ENCODE peak calls at places on chromosomes 11 and 22, in four cellular contexts. N is GM12864, U is right lobe of liver, S is esophagus muscularis mucosa. C is an unnamed sample.
A peak's percentile ranks its signal among the peaks of the same experiment; 100 is the strongest.

GRCh38 chr11:2694495-2694894 is 5.3 kb downstream of the KCNQ1OT1 start:
- DNase-seq in N (no peak), U (peak; percentile 31), S (no peak), C (no peak)

GRCh38 chr11:119318240-119319135 is 1.6 kb upstream of the MCAM start:
- DNase-seq in N (peak; percentile 78), U (no peak), S (no peak), C (no peak)

GRCh38 chr22:44281706-44282637 is 30.8 kb downstream of the SHISAL1 start:
- DNase-seq in N (no peak), U (no peak), S (no peak), C (no peak)

GRCh38 chr11:130037881-130038601 is 31.7 kb upstream of the APLP2 start:
- DNase-seq in N (no peak), U (no peak), S (no peak), C (no peak)

GRCh38 chr11:87600938-87601337 is 563.2 kb downstream of the TMEM135 start:
- DNase-seq in N (no peak), U (no peak), S (no peak), C (no peak)

GRCh38 chr22:49962012-49962750 is 1.6 kb downstream of the PIM3 start:
- DNase-seq in N (no peak), U (peak; percentile 95), S (peak; percentile 97), C (peak; percentile 97)

GRCh38 chr11:45974806-45975205 is 52.4 kb downstream of the LARGE2 start:
- DNase-seq in N (no peak), U (no peak), S (no peak), C (peak; percentile 82)

GRCh38 chr11:78339483-78339882 is 78.1 kb downstream of the GAB2 start:
- DNase-seq in N (no peak), U (no peak), S (no peak), C (no peak)

GRCh38 chr22:40525250-40525884 is 111.2 kb downstream of the MRTFA start:
- DNase-seq in N (no peak), U (peak; percentile 50), S (no peak), C (peak; percentile 35)

GRCh38 chr11:128632151-128632791 is 44.9 kb upstream of the ETS1 start:
- DNase-seq in N (no peak), U (no peak), S (peak; percentile 91), C (peak; percentile 38)

GRCh38 chr22:22951035-22951434 is 63.4 kb downstream of the IGLL5 start:
- DNase-seq in N (no peak), U (no peak), S (peak; percentile 64), C (no peak)

GRCh38 chr22:23243006-23243573 is 62.8 kb downstream of the BCR start:
- DNase-seq in N (no peak), U (no peak), S (no peak), C (no peak)

GRCh38 chr22:43126506-43127165 is 16.1 kb downstream of the BIK start:
- DNase-seq in N (no peak), U (no peak), S (no peak), C (peak; percentile 60)

GRCh38 chr11:829116-829945 is 1.6 kb downstream of the CRACR2B start:
- DNase-seq in N (no peak), U (no peak), S (no peak), C (peak; percentile 52)

GRCh38 chr11:106961518-106961917 is 56.8 kb downstream of the GUCY1A2 start:
- DNase-seq in N (no peak), U (no peak), S (no peak), C (peak; percentile 83)

GRCh38 chr11:112770487-112770886 is 190.7 kb upstream of the NCAM1 start:
- DNase-seq in N (no peak), U (no peak), S (no peak), C (no peak)

GRCh38 chr22:23828800-23829680 is 9.8 kb downstream of the DERL3 start:
- DNase-seq in N (no peak), U (peak; percentile 86), S (no peak), C (no peak)

GRCh38 chr11:34682822-34683221 is 61.9 kb downstream of the EHF start:
- DNase-seq in N (no peak), U (no peak), S (no peak), C (peak; percentile 57)

GRCh38 chr11:78291754-78292108 is 103.0 kb downstream of the USP35 start:
- DNase-seq in N (no peak), U (no peak), S (no peak), C (no peak)

GRCh38 chr22:37416806-37417205 is 10.5 kb downstream of the ELFN2 start:
- DNase-seq in N (no peak), U (no peak), S (no peak), C (no peak)

GRCh38 chr22:20464912-20465758 is 27.5 kb upstream of the SCARF2 start:
- DNase-seq in N (no peak), U (no peak), S (no peak), C (no peak)

GRCh38 chr11:4072668-4073285 is 21.8 kb upstream of the RRM1 start:
- DNase-seq in N (peak; percentile 49), U (peak; percentile 55), S (no peak), C (peak; percentile 58)

GRCh38 chr22:38029370-38029769 is 27.8 kb upstream of the PICK1 start:
- DNase-seq in N (no peak), U (no peak), S (no peak), C (no peak)

GRCh38 chr11:78961186-78961782 is 386.6 kb upstream of the NARS2 start:
- DNase-seq in N (no peak), U (no peak), S (no peak), C (no peak)

GRCh38 chr11:125284209-125284608 is 119.7 kb downstream of the PKNOX2 start:
- DNase-seq in N (no peak), U (no peak), S (no peak), C (no peak)

GRCh38 chr11:128342511-128343133 is 244.7 kb downstream of the ETS1 start:
- DNase-seq in N (peak; percentile 47), U (no peak), S (no peak), C (peak; percentile 83)

GRCh38 chr11:95739108-95739507 is 50.5 kb downstream of the FAM76B start:
- DNase-seq in N (no peak), U (no peak), S (no peak), C (peak; percentile 5)
- TF ChIP-seq CTCF in N (peak; percentile 48), U (no peak), S (no peak), C (no peak)

GRCh38 chr11:64848214-64848778 is 3.8 kb upstream of the CDC42BPG start:
- DNase-seq in N (no peak), U (no peak), S (no peak), C (no peak)

GRCh38 chr11:64846998-64847666 is 2.7 kb upstream of the CDC42BPG start:
- DNase-seq in N (no peak), U (peak; percentile 94), S (peak; percentile 96), C (peak; percentile 95)

GRCh38 chr11:64850979-64851567 is 6.6 kb upstream of the CDC42BPG start:
- DNase-seq in N (peak; percentile 78), U (no peak), S (no peak), C (peak; percentile 64)

GRCh38 chr11:64849600-64850356 is 5.3 kb upstream of the CDC42BPG start:
- DNase-seq in N (no peak), U (no peak), S (no peak), C (peak; percentile 19)

DNA sequence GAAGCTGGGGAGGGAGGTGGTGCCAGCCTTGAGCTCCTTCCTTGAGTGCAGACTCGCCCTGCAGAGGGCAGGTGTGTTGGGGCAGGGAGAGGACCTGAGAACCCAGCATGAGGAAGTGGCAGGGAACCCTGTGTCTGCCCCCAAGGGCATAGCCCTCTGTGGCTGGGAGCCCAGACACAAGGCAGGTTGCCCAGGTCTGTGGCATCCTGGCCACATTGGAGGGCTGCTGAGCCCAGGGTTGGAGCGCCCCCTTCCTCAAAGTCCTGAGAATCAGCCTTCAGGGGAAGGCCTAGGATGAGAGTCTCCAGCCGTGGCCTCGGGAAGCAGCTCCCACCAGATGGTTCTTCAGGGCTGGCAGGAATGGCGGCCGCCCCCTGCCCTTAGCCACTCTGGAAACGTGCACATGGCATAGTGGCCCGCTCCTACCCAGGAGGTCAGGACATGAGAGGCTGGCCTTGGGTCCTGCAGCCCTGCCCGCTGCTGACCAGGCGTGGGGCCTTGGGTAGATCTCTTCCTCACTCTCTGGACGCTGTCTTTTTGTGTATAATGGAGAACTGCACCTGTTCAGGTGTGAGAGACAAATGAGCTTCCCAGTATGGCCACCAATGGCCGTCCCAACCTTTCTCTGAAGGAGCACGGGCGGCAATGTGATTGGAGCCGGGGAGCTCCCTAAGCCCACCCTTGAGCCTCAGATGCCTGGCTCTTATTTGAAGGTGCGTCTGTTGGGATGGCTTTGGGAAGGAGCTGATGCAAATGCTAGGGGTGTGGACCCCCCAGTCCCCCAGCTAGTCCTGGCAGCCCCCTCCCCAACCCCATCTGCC is 4.5 kb upstream of the CDC42BPG start:
- DNase-seq in N (no peak), U (peak; percentile 92), S (no peak), C (no peak)
- TF ChIP-seq CTCF in N (peak; percentile 11), U (peak; percentile 37), S (no peak), C (no peak)

GRCh38 chr22:18985761-18986160 is 49.7 kb upstream of the PRODH start:
- DNase-seq in N (no peak), U (peak; percentile 35), S (no peak), C (no peak)

GRCh38 chr22:18984564-18984963 is 48.5 kb upstream of the PRODH start:
- DNase-seq in N (no peak), U (peak; percentile 29), S (no peak), C (no peak)

GRCh38 chr22:18990355-18991137 is 54.5 kb upstream of the PRODH start:
- DNase-seq in N (no peak), U (no peak), S (no peak), C (no peak)

GRCh38 chr22:18988958-18989357 is 52.9 kb upstream of the PRODH start:
- DNase-seq in N (no peak), U (no peak), S (no peak), C (no peak)

GRCh38 chr22:18987765-18988164 is 51.7 kb upstream of the PRODH start:
- DNase-seq in N (no peak), U (peak; percentile 73), S (no peak), C (no peak)
- TF ChIP-seq CTCF in N (peak; percentile 17), U (peak; percentile 57), S (peak; percentile 18), C (peak; percentile 36)

GRCh38 chr22:46294784-46295183 is 1.9 kb upstream of the GTSE1 start:
- DNase-seq in N (no peak), U (no peak), S (no peak), C (no peak)

GRCh38 chr22:46295277-46295971 is 1.2 kb upstream of the GTSE1 start:
- DNase-seq in N (no peak), U (no peak), S (no peak), C (no peak)

GRCh38 chr22:46297151-46297819 is 615 bp downstream of the GTSE1 start:
- DNase-seq in N (no peak), U (no peak), S (no peak), C (peak; percentile 38)

GRCh38 chr22:46299101-46299500 is 2.4 kb downstream of the GTSE1 start:
- DNase-seq in N (no peak), U (no peak), S (no peak), C (no peak)

DNA sequence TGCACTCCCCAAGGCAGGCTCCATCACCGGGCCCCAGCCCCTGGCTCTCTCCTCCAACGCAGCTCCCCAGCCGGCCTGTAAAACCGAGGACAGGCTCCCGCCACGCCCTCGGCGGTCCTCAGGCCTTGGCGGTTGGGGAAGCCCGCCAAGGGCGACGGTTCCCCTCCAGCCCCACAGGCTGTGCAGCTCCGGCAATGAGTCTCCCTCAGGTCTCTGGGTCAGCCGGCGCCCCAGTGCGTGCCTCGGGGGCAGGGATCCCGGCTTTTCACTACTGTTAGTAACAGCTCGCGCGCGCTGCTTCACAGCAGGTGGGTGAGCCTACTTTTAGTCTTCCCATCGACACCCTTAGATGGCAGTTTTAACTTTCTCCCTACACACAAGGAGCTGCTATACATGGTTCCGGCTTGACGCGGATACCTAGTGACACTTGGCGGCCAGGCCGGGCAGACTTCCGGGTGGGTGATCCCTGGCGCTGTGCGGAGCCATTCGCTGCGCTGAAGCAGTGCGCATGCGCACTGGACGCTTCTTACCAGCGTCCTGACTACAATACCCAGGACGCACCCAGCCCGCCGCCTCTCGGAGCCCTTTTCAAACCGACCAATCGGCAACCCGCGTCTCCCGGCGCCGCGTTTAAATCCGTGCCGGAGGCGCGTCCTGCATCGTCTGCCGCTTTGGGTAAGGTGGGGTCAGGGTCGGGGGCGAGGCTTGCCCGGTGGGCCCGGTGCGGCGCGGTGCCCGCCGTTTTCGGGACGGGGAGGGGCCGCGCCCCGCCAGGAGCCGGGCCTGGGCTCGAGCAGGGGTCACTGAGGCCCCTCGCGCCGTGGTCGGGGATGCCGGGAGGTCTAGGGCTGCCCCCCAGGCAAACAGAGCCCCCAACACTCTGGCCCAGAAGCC is at the start of gene GTSE1:
- DNase-seq in N (peak; percentile 96), U (peak; percentile 98), S (peak; percentile 99), C (peak; percentile 97)
- TF ChIP-seq CTCF in N (peak; percentile 23), U (peak; percentile 38), S (peak; percentile 20), C (no peak)